ENCODE peak calls at places on chromosomes 6 and 20, in five cellular contexts. O is Peyer's patch, M is spleen, C is right atrium auricular region, W is testis. S is an unnamed sample. For H3K4me1, the result is how much of the 10 kb centered on the place peaks cover.

GRCh38 chr20:43843096-43843964 is 71.3 kb upstream of the TOX2 start:
- DNase-seq in W (no peak), M (no peak), C (peak), O (no peak), S (no peak)

GRCh38 chr6:73262701-73263569 is at the start of gene KHDC1:
- DNase-seq in C (no peak), O (peak), W (peak), M (peak), S (peak)

GRCh38 chr6:81562169-81562568 is 190.3 kb downstream of the TENT5A start:
- DNase-seq in M (no peak), C (no peak), W (no peak), O (no peak), S (no peak)

GRCh38 chr6:74964871-74965441 is 240.9 kb downstream of the COL12A1 start:
- DNase-seq in C (no peak), O (no peak), W (no peak), M (no peak), S (peak)

GRCh38 chr6:42336431-42336830 is 115.3 kb downstream of the TRERF1 start:
- DNase-seq in M (no peak), C (no peak), W (no peak), O (no peak), S (no peak)

GRCh38 chr6:122953766-122954165 is 42.3 kb upstream of the CLVS2 start:
- DNase-seq in W (no peak), C (no peak), M (no peak), O (no peak), S (peak)

GRCh38 chr6:52263709-52264320 is 19.5 kb upstream of the IL17F start:
- DNase-seq in C (peak), W (peak), M (peak), O (peak), S (peak)

GRCh38 chr20:62368629-62369507 is 1.8 kb upstream of the LAMA5 start:
- DNase-seq in M (no peak), W (no peak), O (no peak), C (no peak), S (peak)

GRCh38 chr20:1434571-1435336 is 31.9 kb downstream of the NSFL1C start:
- DNase-seq in M (no peak), O (no peak), W (no peak), C (no peak), S (no peak)

GRCh38 chr6:135224037-135224647 is 43.0 kb downstream of the MYB start:
- DNase-seq in O (no peak), M (no peak), W (no peak), C (no peak), S (no peak)

GRCh38 chr6:143804835-143805239 is 38.3 kb upstream of the LTV1 start:
- DNase-seq in O (no peak), W (no peak), M (no peak), C (no peak), S (no peak)

GRCh38 chr20:31676534-31677030 is 38.9 kb downstream of the COX4I2 start:
- DNase-seq in W (no peak), O (no peak), C (no peak), M (no peak), S (no peak)

GRCh38 chr20:31673435-31673834 is 35.7 kb downstream of the COX4I2 start:
- DNase-seq in O (no peak), M (no peak), W (no peak), C (no peak), S (no peak)

GRCh38 chr20:31674895-31675827 is 37.4 kb downstream of the COX4I2 start:
- DNase-seq in O (no peak), W (peak), M (peak), C (peak), S (no peak)

GRCh38 chr20:31675828-31676533 is 38.3 kb downstream of the COX4I2 start:
- DNase-seq in W (peak), O (no peak), C (no peak), M (peak), S (no peak)

DNA sequence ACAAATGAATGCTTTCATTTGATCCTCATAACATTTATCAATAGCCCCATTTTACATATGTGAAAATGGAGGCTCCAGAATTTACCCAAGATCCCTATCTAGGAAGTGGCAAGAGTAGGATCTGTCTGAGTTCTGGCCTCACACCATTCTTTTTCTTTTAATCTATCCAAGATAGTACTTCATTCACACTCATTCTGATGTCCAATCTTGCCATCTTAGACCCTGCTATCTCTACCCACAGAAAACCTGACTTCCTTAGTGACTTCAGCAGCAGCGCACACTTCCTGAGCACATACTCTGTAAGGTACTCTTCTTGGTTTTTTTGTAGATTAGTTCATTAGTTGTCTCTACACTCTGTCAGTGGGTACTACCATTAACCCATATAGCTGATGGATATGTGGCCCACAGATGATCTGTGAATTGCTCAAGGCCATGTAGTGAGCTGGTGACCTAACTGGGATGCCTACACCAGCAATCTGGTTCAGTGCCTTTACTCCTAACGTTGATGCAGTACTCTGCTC is 36.3 kb downstream of the COX4I2 start:
- DNase-seq in W (no peak), M (no peak), O (no peak), C (no peak), S (no peak)
- H3K4me1 ChIP-seq in W (half or more), M (half or more), O (half or more), C (half or more), S (under half)

GRCh38 chr20:21523398-21523868 is 9.6 kb upstream of the NKX2-2 start:
- DNase-seq in M (no peak), C (no peak), O (no peak), W (no peak), S (no peak)

GRCh38 chr20:21522479-21523397 is 8.9 kb upstream of the NKX2-2 start:
- DNase-seq in W (no peak), C (no peak), M (no peak), O (peak), S (peak)

GRCh38 chr20:21520702-21521595 is 7.1 kb upstream of the NKX2-2 start:
- DNase-seq in W (no peak), M (no peak), C (no peak), O (no peak), S (peak)

GRCh38 chr20:21523895-21524294 is 10.0 kb upstream of the NKX2-2 start:
- DNase-seq in C (no peak), W (no peak), M (no peak), O (no peak), S (no peak)

GRCh38 chr20:21521596-21522478 is 8.0 kb upstream of the NKX2-2 start:
- DNase-seq in W (no peak), C (no peak), O (no peak), M (no peak), S (peak)
- H3K4me3 ChIP-seq in W (peak), C (no peak), O (peak), M (peak), S (peak)

GRCh38 chr20:53834044-53834442 is 236.4 kb downstream of the BCAS1 start:
- DNase-seq in W (no peak), O (no peak), M (peak), C (no peak), S (no peak)
- H3K4me1 ChIP-seq in W (under half), O (under half), M (half or more), C (under half), S (under half)

GRCh38 chr6:30100585-30101422 is 12.1 kb downstream of the TRIM31 start:
- DNase-seq in C (no peak), W (peak), O (peak), M (no peak), S (peak)

GRCh38 chr6:30102701-30103629 is 9.9 kb downstream of the TRIM31 start:
- DNase-seq in O (peak), C (peak), W (peak), M (peak), S (peak)

GRCh38 chr6:30101423-30101938 is 11.4 kb downstream of the TRIM31 start:
- DNase-seq in W (no peak), M (no peak), O (no peak), C (no peak), S (no peak)

GRCh38 chr6:30101939-30102700 is 10.8 kb downstream of the TRIM31 start:
- DNase-seq in C (peak), M (peak), O (peak), W (peak), S (peak)

GRCh38 chr6:30103630-30104179 is 9.2 kb downstream of the TRIM31 start:
- DNase-seq in O (no peak), C (no peak), M (no peak), W (no peak), S (no peak)
- H3K4me3 ChIP-seq in O (peak), C (peak), M (peak), W (peak), S (peak)

GRCh38 chr20:31700747-31701146 is 21.9 kb downstream of the BCL2L1 start:
- DNase-seq in W (peak), C (no peak), O (no peak), M (no peak), S (no peak)
- H3K4me1 ChIP-seq in W (under half), C (half or more), O (half or more), M (half or more), S (under half)

DNA sequence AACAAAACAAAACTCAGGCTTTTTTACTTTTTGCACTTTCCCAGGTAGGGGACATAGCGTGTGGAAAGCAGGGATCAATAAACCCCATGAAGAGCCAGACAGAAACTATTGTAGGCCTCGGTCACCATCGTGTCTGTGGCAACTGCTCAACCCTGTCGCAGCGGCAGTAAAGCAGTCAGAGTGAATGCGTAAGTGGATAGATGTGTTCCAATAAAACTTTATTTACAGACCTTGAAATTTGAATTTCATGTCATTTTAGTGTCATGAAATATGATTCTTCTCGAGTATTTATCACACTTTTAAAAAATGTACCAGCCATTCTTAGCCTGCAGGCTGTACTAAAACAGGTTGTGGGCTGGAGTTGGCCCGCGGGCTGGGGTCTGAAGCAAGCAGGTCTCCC is 14.5 kb downstream of the BMP7 start:
- DNase-seq in C (no peak), W (no peak), M (no peak), O (no peak), S (no peak)
- H3K4me3 ChIP-seq in C (no peak), W (no peak), M (no peak), O (no peak), S (no peak)

GRCh38 chr6:38264605-38265004 is 375.1 kb downstream of the BTBD9 start:
- DNase-seq in M (no peak), W (no peak), C (no peak), O (peak), S (peak)
- H3K4me1 ChIP-seq in M (under half), W (under half), C (under half), O (under half), S (under half)

GRCh38 chr6:1393641-1394283 is 4.4 kb downstream of the FOXF2 start:
- DNase-seq in M (no peak), O (no peak), C (no peak), W (no peak), S (peak)

GRCh38 chr6:1390805-1391511 is 1.6 kb downstream of the FOXF2 start:
- DNase-seq in W (no peak), M (peak), O (no peak), C (no peak), S (peak)

GRCh38 chr6:1392813-1393640 is 3.7 kb downstream of the FOXF2 start:
- DNase-seq in W (no peak), M (peak), O (no peak), C (no peak), S (peak)

GRCh38 chr6:1390071-1390804 is 862 bp downstream of the FOXF2 start:
- DNase-seq in O (no peak), M (peak), C (no peak), W (no peak), S (peak)

GRCh38 chr6:1391692-1392309 is 2.4 kb downstream of the FOXF2 start:
- DNase-seq in O (no peak), C (no peak), W (no peak), M (peak), S (peak)
- H3K4me3 ChIP-seq in O (peak), C (no peak), W (no peak), M (no peak), S (no peak)